ENCODE peak calls at places on chromosomes 11 and 22, in six cellular contexts. Z, Y, L, P, A and V are unnamed samples.

GRCh38 chr11:35615911-35616900 is 2.1 kb upstream of the FJX1 start:
- DNase-seq in Z (no peak), A (no peak), L (peak; percentile 78), P (no peak), Y (no peak), V (peak; percentile 56)

GRCh38 chr11:113161671-113162589 is 152.5 kb upstream of the TTC12 start:
- DNase-seq in Z (no peak), A (no peak), L (no peak), Y (no peak), P (no peak), V (no peak)

GRCh38 chr11:132858203-132858602 is 674.1 kb downstream of the OPCML start:
- DNase-seq in A (no peak), Z (no peak), P (no peak), Y (no peak), L (peak; percentile 32), V (no peak)

GRCh38 chr22:46671824-46672432 is 51.7 kb downstream of the GRAMD4 start:
- DNase-seq in Y (peak; percentile 48), Z (no peak), L (no peak), A (no peak), P (no peak), V (peak; percentile 31)

GRCh38 chr11:119144825-119145476 is 3.9 kb upstream of the ABCG4 start:
- DNase-seq in L (peak; percentile 79), A (no peak), Y (no peak), Z (peak; percentile 44), P (peak; percentile 54), V (peak; percentile 77)

GRCh38 chr11:123480290-123480815 is 50.3 kb downstream of the GRAMD1B start:
- DNase-seq in Z (no peak), Y (peak; percentile 42), A (no peak), L (no peak), P (no peak), V (peak; percentile 58)

GRCh38 chr11:70080763-70081162 is 2.6 kb downstream of the ANO1 start:
- DNase-seq in Y (no peak), A (no peak), L (no peak), Z (no peak), P (no peak), V (no peak)

GRCh38 chr22:22849640-22850610 is 37.7 kb upstream of the IGLL5 start:
- DNase-seq in Y (no peak), L (no peak), A (no peak), P (no peak), Z (no peak), V (peak; percentile 34)

GRCh38 chr22:50548046-50548912 is 2.6 kb downstream of the KLHDC7B start:
- DNase-seq in Y (peak; percentile 47), Z (peak; percentile 29), A (no peak), L (peak; percentile 17), P (no peak), V (no peak)

GRCh38 chr11:117819096-117820040 is 5.2 kb downstream of the FXYD2 start:
- DNase-seq in L (peak; percentile 86), A (peak; percentile 86), Z (peak; percentile 66), Y (peak; percentile 50), P (peak; percentile 71), V (peak; percentile 79)

GRCh38 chr22:41831828-41832552 is 915 bp upstream of the SREBF2 start:
- DNase-seq in Z (no peak), L (no peak), A (no peak), P (no peak), Y (no peak), V (peak; percentile 36)

GRCh38 chr11:2702771-2703486 is 3.1 kb upstream of the KCNQ1OT1 start:
- DNase-seq in Z (no peak), A (no peak), L (no peak), Y (no peak), P (peak; percentile 5), V (no peak)

DNA sequence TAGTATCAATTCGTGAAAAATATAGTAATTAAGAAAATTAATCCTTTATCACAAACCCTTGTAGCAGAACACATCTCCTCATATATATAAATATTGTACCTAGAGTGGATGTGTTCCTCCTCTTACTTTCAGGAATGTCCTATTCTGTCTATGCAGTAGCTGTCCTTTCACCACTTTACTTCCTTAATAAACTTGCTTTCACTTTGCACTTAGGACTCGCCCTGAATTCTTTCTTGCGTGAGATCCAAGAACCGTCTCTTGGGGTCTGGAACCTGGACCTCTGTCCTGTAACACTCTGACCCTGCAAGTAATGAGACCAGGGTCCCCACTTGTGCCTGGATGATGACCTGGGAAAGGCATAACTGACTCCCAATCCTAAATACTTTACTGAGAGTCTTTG is 69.5 kb downstream of the FAM168A start:
- DNase-seq in P (no peak), L (peak; percentile 22), A (no peak), Y (no peak), Z (no peak), V (no peak)
- H3K4me3 ChIP-seq in P (peak overlapping the region; percentile 54), L (no peak overlapping the region), A (peak overlapping the region; percentile 30), Y (no peak overlapping the region), Z (peak overlapping the region; percentile 46), V (no peak overlapping the region)

GRCh38 chr22:37633082-37633692 is 6.3 kb upstream of the SH3BP1 start:
- DNase-seq in Z (no peak), Y (peak; percentile 80), L (no peak), A (no peak), P (no peak), V (peak; percentile 87)
- H3K4me3 ChIP-seq in Z (no peak overlapping the region), Y (peak overlapping the region; percentile 15), L (no peak overlapping the region), A (no peak overlapping the region), P (peak overlapping the region; percentile 44), V (peak overlapping the region; percentile 21)

DNA sequence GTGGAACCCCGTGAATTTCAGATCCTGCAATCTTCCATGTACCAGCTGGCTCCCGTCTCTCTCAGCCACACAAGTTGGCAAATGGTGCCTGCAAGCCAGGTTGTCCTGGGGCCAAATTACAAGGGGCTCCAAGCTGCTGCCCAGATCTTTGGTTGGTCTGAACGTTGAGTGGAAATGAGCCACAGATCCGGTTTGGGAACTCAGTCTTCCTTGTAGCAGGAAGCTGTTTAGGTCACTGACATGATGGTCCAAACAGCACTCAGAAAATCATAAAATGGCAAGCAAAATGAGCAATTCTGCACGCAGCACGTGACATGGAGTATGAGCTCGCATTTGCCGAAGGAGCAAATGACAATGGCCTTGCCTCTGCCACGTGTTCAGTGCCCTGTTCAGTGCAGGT is 1496.4 kb downstream of the TBC1D22A start:
- DNase-seq in P (no peak), A (no peak), Z (no peak), L (no peak), Y (no peak), V (no peak)
- H3K4me3 ChIP-seq in P (no peak overlapping the region), A (no peak overlapping the region), Z (no peak overlapping the region), L (no peak overlapping the region), Y (no peak overlapping the region), V (no peak overlapping the region)

DNA sequence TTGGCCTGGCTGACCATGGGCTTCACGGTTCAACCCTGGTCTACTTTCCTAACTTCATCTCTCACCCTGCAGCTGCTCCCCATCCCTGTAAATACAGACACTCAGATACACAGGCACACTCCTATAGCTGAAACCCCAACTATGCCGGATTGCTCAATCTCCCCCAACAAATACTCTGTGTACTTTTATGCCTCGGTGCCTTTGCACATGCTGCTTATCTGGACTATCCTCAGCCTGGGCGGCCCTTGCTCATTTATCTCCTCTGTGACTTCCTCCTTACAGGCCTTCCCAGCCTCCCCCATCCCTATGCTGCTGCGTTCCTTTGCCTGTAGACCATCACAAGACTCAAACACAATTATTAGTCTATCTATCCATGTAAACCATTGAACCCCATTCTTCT is 76.6 kb downstream of the PKNOX2 start:
- DNase-seq in L (peak; percentile 36), P (no peak), Z (no peak), A (no peak), Y (no peak), V (no peak)
- H3K4me3 ChIP-seq in L (no peak overlapping the region), P (no peak overlapping the region), Z (no peak overlapping the region), A (no peak overlapping the region), Y (no peak overlapping the region), V (no peak overlapping the region)

GRCh38 chr22:31488988-31489617 is 539 bp downstream of the EIF4ENIF1 start:
- DNase-seq in Z (peak; percentile 47), A (no peak), P (peak; percentile 36), L (peak; percentile 35), Y (peak; percentile 51), V (peak; percentile 48)

GRCh38 chr22:31490496-31490925 is 869 bp upstream of the EIF4ENIF1 start:
- DNase-seq in Y (peak; percentile 79), A (peak; percentile 68), L (peak; percentile 74), Z (peak; percentile 20), P (peak; percentile 16), V (peak; percentile 97)

GRCh38 chr22:31489632-31490495 is at the start of gene EIF4ENIF1:
- DNase-seq in L (peak; percentile 93), Z (peak; percentile 90), A (peak; percentile 81), Y (peak; percentile 89), P (peak; percentile 92), V (peak; percentile 93)

GRCh38 chr22:31492151-31492550 is 2.5 kb upstream of the EIF4ENIF1 start:
- DNase-seq in Y (no peak), Z (no peak), A (no peak), L (no peak), P (no peak), V (no peak)

GRCh38 chr22:31491218-31491962 is 1.7 kb upstream of the EIF4ENIF1 start:
- DNase-seq in P (no peak), L (no peak), Y (no peak), Z (no peak), A (no peak), V (no peak)
- H3K4me3 ChIP-seq in P (peak overlapping the region; percentile 91), L (no peak overlapping the region), Y (peak overlapping the region; percentile 76), Z (peak overlapping the region; percentile 91), A (peak overlapping the region; percentile 80), V (peak overlapping the region; percentile 85)

DNA sequence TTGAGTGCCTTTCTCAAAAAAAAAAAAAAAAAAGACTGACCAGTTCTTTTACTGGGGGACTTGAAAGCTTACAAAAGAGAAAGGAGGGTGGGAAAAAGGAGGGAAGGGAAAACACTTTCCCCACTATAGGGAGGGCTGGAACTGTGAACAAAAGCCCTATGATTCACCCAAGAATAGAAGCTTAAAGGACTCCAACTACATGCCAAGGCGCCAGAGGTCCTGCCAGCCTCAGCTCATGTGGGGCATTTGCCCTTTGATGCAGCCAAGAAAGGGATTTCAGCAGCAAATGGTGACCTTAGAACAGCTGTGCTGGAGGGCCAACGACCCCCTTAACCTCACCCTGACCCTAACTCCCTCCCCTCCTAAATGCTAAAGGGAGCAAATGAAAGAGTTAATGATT is 160.0 kb downstream of the NTM start:
- DNase-seq in L (no peak), Z (no peak), A (no peak), P (no peak), Y (no peak), V (no peak)
- H3K4me3 ChIP-seq in L (no peak overlapping the region), Z (no peak overlapping the region), A (no peak overlapping the region), P (no peak overlapping the region), Y (no peak overlapping the region), V (no peak overlapping the region)

GRCh38 chr11:43462359-43462758 is 103.6 kb downstream of the TTC17 start:
- DNase-seq in P (no peak), L (no peak), Y (no peak), Z (no peak), A (no peak), V (no peak)

DNA sequence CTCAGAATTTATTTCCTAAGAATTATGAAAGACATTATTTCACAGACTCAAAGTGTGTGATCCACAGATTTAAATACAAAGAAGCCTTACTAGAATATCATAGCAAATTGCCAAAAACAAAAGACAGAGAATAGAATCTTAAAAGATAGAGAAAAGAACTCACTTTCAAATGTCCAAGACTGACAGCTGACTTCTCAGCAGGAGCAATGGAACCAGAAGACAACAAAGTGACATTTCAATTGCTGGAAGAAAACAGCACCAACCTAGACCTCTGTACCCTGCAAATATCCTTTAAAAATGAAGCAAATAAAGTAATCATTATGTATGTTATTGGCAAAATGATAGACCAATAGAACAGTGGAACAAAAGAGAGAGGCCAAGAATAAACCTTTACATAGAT is 109.2 kb downstream of the TTC17 start:
- DNase-seq in Z (no peak), A (no peak), P (no peak), L (peak; percentile 3), Y (no peak), V (no peak)
- H3K4me3 ChIP-seq in Z (no peak overlapping the region), A (no peak overlapping the region), P (no peak overlapping the region), L (no peak overlapping the region), Y (no peak overlapping the region), V (no peak overlapping the region)

GRCh38 chr11:794766-795637 is 3.1 kb downstream of the SLC25A22 start:
- DNase-seq in Z (peak; percentile 17), Y (no peak), L (no peak), A (no peak), P (no peak), V (peak; percentile 41)
- H3K4me3 ChIP-seq in Z (peak overlapping the region; percentile 99), Y (peak overlapping the region; percentile 91), L (peak overlapping the region; percentile 69), A (peak overlapping the region; percentile 68), P (peak overlapping the region; percentile 81), V (peak overlapping the region; percentile 92)